ENCODE peak calls at places on chromosomes 5 and 9, in six cellular contexts. S is H1, O is IMR-90, H is mesendoderm, J is neuronal stem cell, W is trophoblast cell. Z is an unnamed sample.

GRCh38 chr9:114266969-114267368 is 55.9 kb upstream of the ORM1 start:
- DNase-seq in S (no peak), O (peak; percentile 68), H (no peak), J (no peak), W (no peak), Z (no peak)

GRCh38 chr5:154444559-154445421 is 1.0 kb upstream of the SAP30L start:
- DNase-seq in S (no peak), O (no peak), H (peak; percentile 37), J (no peak), W (no peak), Z (peak; percentile 21)

GRCh38 chr9:107698779-107699564 is 209.4 kb upstream of the KLF4 start:
- DNase-seq in S (no peak), O (no peak), H (no peak), J (no peak), W (no peak), Z (no peak)

GRCh38 chr5:135557034-135557838 is 21.5 kb upstream of the NEUROG1 start:
- DNase-seq in S (no peak), O (no peak), H (no peak), J (no peak), W (no peak), Z (no peak)

GRCh38 chr9:4769321-4770080 is 23.2 kb upstream of the RCL1 start:
- DNase-seq in S (no peak), O (peak; percentile 53), H (no peak), J (no peak), W (no peak), Z (no peak)

GRCh38 chr5:133377736-133378135 is 234.6 kb downstream of the FSTL4 start:
- DNase-seq in S (no peak), O (no peak), H (no peak), J (no peak), W (no peak), Z (no peak)

GRCh38 chr5:160774646-160775313 is 77.2 kb downstream of the ATP10B start:
- DNase-seq in S (no peak), O (no peak), H (no peak), J (peak; percentile 27), W (no peak), Z (no peak)

GRCh38 chr5:144800169-144800568 is 629.5 kb downstream of the KCTD16 start:
- DNase-seq in S (no peak), O (no peak), H (no peak), J (no peak), W (no peak), Z (no peak)

GRCh38 chr5:151614565-151614964 is 23.4 kb upstream of the FAT2 start:
- DNase-seq in S (no peak), O (no peak), H (no peak), J (no peak), W (no peak), Z (no peak)

GRCh38 chr5:4511996-4512656 is 628.0 kb upstream of the ADAMTS16 start:
- DNase-seq in S (peak; percentile 33), O (no peak), H (peak; percentile 50), J (no peak), W (no peak), Z (no peak)

GRCh38 chr5:96235008-96235910 is 197.8 kb downstream of the PCSK1 start:
- DNase-seq in S (no peak), O (peak; percentile 30), H (no peak), J (no peak), W (peak; percentile 33), Z (peak; percentile 69)

GRCh38 chr9:69121155-69122085 is 52.7 kb upstream of the TJP2 start:
- DNase-seq in S (no peak), O (peak; percentile 31), H (peak; percentile 70), J (peak; percentile 51), W (peak; percentile 30), Z (peak; percentile 42)

GRCh38 chr9:72577212-72577753 is 55.9 kb downstream of the TMC1 start:
- DNase-seq in S (no peak), O (peak; percentile 85), H (no peak), J (no peak), W (no peak), Z (peak; percentile 81)

GRCh38 chr5:57221049-57221568 is 47.2 kb downstream of the GPBP1 start:
- DNase-seq in S (no peak), O (peak; percentile 65), H (peak; percentile 69), J (peak; percentile 59), W (peak; percentile 59), Z (peak; percentile 75)

GRCh38 chr5:149288437-149288836 is 16.8 kb downstream of the AFAP1L1 start:
- DNase-seq in S (no peak), O (no peak), H (no peak), J (no peak), W (no peak), Z (no peak)

GRCh38 chr5:15008476-15008875 is 136.9 kb upstream of the ANKH start:
- DNase-seq in S (no peak), O (peak; percentile 98), H (peak; percentile 78), J (no peak), W (peak; percentile 96), Z (peak; percentile 95)

GRCh38 chr9:129333613-129333960 is 155.5 kb upstream of the IER5L start:
- DNase-seq in S (no peak), O (no peak), H (peak; percentile 96), J (no peak), W (peak; percentile 85), Z (peak; percentile 72)

GRCh38 chr5:30749971-30750370 is 443.5 kb upstream of the CDH6 start:
- DNase-seq in S (no peak), O (peak; percentile 33), H (peak; percentile 27), J (no peak), W (no peak), Z (no peak)

GRCh38 chr9:99579964-99580363 is 241.7 kb upstream of the NR4A3 start:
- DNase-seq in S (no peak), O (no peak), H (no peak), J (no peak), W (no peak), Z (no peak)

GRCh38 chr5:164553851-164554250 is 1048.4 kb downstream of the MAT2B start:
- DNase-seq in S (no peak), O (no peak), H (no peak), J (no peak), W (no peak), Z (no peak)

GRCh38 chr5:130692766-130693165 is 472.3 kb downstream of the HINT1 start:
- DNase-seq in S (no peak), O (no peak), H (no peak), J (no peak), W (no peak), Z (no peak)

GRCh38 chr9:83238871-83239624 is 176.1 kb upstream of the RASEF start:
- DNase-seq in S (no peak), O (no peak), H (no peak), J (no peak), W (no peak), Z (peak; percentile 3)

GRCh38 chr5:149141957-149142851 is 911 bp downstream of the ABLIM3 start:
- DNase-seq in S (no peak), O (peak; percentile 44), H (no peak), J (peak; percentile 20), W (no peak), Z (peak; percentile 75)

GRCh38 chr9:130112244-130113151 is 58.8 kb downstream of the GPR107 start:
- DNase-seq in S (no peak), O (peak; percentile 27), H (no peak), J (no peak), W (no peak), Z (no peak)

GRCh38 chr5:169945831-169946261 is 34.4 kb downstream of the INSYN2B start:
- DNase-seq in S (no peak), O (peak; percentile 95), H (peak; percentile 52), J (peak; percentile 4), W (no peak), Z (peak; percentile 94)

GRCh38 chr5:118863345-118863744 is 125.0 kb downstream of the DTWD2 start:
- DNase-seq in S (no peak), O (peak; percentile 61), H (no peak), J (no peak), W (no peak), Z (no peak)

GRCh38 chr5:1815881-1816292 is 14.7 kb downstream of the NDUFS6 start:
- DNase-seq in S (no peak), O (no peak), H (no peak), J (no peak), W (no peak), Z (no peak)

GRCh38 chr9:2260401-2261306 is 245.5 kb downstream of the SMARCA2 start:
- DNase-seq in S (no peak), O (peak; percentile 45), H (no peak), J (no peak), W (no peak), Z (no peak)

GRCh38 chr9:70852711-70853240 is 268.6 kb downstream of the TRPM3 start:
- DNase-seq in S (no peak), O (no peak), H (no peak), J (no peak), W (no peak), Z (no peak)

GRCh38 chr9:14345586-14346237 is 31.8 kb upstream of the NFIB start:
- DNase-seq in S (no peak), O (no peak), H (no peak), J (no peak), W (no peak), Z (no peak)
- H3K4me3 ChIP-seq in S (peak overlapping the region; percentile 62), O (no peak overlapping the region), H (peak overlapping the region; percentile 36), J (peak overlapping the region; percentile 11), W (peak overlapping the region; percentile 25), Z (no peak overlapping the region)

GRCh38 chr5:113253037-113253436 is 181.8 kb downstream of the TSSK1B start:
- DNase-seq in S (no peak), O (no peak), H (no peak), J (no peak), W (no peak), Z (no peak)
- H3K23ac ChIP-seq in S (no peak overlapping the region), O (no peak overlapping the region), H (no peak overlapping the region), J (no peak overlapping the region), W (no peak overlapping the region), Z (no peak overlapping the region)

DNA sequence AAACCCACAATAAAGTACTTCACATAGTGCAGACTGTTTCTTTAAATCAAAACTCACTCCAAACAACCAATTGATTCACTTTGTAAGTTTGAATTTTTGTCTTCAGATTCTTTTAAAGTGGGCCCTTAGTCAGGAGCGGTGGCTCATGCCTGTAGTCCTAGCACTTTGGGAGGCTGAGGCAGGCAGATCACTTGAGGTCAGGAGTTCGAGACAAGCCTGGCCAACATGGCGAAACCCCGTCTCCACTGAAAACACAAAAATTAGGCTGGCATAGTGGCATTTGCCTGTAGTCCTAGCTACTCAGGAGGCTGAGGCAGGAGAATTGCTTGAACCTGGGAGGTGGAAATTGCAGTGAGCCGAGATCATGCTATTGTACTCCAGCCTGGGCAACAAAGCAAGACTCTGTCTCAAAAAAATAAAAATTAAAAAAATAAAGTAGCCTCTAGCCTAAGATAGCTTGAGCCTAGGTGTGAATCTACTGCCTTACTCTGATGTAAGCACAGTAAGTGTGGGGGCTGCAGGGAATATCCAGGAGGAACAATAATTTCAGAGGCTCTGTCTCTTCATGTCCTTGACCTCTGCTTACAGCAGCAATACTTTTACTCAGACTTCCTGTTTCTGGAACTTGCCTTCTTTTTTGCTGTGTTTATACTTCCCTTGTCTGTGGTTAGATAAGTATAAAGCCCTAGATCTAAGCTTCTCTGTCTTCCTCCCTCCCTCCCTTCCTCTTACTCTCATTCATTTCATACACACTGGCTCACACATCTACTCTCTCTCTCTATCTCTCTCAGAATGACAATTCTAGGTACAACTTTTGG is at the start of gene IL7R:
- DNase-seq in S (no peak), O (peak; percentile 79), H (no peak), J (no peak), W (no peak), Z (peak; percentile 88)
- H3K4me3 ChIP-seq in S (no peak within 1 kb of the TSS), O (peak within 1 kb of the TSS; percentile 52), H (no peak within 1 kb of the TSS), J (no peak within 1 kb of the TSS), W (no peak within 1 kb of the TSS), Z (peak within 1 kb of the TSS; percentile 26)

DNA sequence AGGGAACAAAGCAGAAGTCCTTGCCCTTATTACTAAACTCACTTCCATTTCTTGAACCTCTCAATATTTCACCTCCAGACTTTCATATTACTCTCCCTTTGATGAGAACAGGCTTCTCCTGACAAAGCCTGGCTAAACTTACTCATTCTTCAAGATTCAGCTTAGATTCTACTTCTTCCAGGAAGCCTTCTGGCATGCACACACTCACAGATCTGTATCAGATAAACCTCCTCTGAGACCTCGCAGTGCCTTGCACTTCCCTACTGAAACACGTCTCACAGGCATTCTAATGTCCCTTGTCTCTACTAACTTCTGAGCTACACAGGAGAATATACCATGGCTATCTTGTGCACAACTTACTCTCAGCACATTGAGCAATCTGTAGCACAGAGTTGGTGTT is 16.6 kb upstream of the PAPPA start:
- DNase-seq in S (no peak), O (no peak), H (no peak), J (no peak), W (peak; percentile 54), Z (no peak)
- H3K23ac ChIP-seq in S (no peak overlapping the region), O (no peak overlapping the region), H (no peak overlapping the region), J (no peak overlapping the region), W (no peak overlapping the region), Z (no peak overlapping the region)